ENCODE peak calls at places on chromosomes 3 and 15, in five cellular contexts. D is mucosa of gallbladder, I is MCF 10A, N is fibroblast of lung, G is NCI-H1092 treated with DMSO at 0.1 percent for 48 hours. Y is an unnamed sample.

GRCh38 chr15:57018151-57018550 is 99.7 kb downstream of the TCF12 start:
- DNase-seq in I (no peak), D (no peak), N (no peak), G (no peak), Y (no peak)

GRCh38 chr15:43922021-43922420 is 95.2 kb downstream of the WDR76 start:
- DNase-seq in N (peak; percentile 35), D (no peak), I (no peak), G (no peak), Y (no peak)

GRCh38 chr3:39849992-39850706 is 40.7 kb downstream of the MYRIP start:
- DNase-seq in N (no peak), I (no peak), G (peak; percentile 78), D (no peak), Y (no peak)

GRCh38 chr3:111763968-111764367 is 95.1 kb upstream of the PHLDB2 start:
- DNase-seq in D (peak; percentile 34), G (no peak), N (peak; percentile 77), I (peak; percentile 27), Y (peak; percentile 59)

GRCh38 chr3:177145402-177145801 is 51.9 kb downstream of the TBL1XR1 start:
- DNase-seq in D (no peak), G (no peak), N (no peak), I (no peak), Y (no peak)

GRCh38 chr3:149620291-149621020 is 37.4 kb downstream of the WWTR1 start:
- DNase-seq in D (no peak), G (no peak), N (peak; percentile 58), I (no peak), Y (peak; percentile 61)

GRCh38 chr3:122893282-122893681 is 98.4 kb downstream of the SLC49A4 start:
- DNase-seq in N (no peak), D (no peak), G (no peak), I (peak; percentile 77), Y (peak; percentile 9)

GRCh38 chr3:46734773-46735172 is 17.1 kb upstream of the PRSS50 start:
- DNase-seq in D (no peak), N (no peak), G (no peak), I (no peak), Y (no peak)

GRCh38 chr3:153138267-153139210 is 23.5 kb upstream of the RAP2B start:
- DNase-seq in I (peak; percentile 99), N (peak; percentile 90), G (no peak), D (peak; percentile 79), Y (peak; percentile 94)

GRCh38 chr3:184751204-184751809 is 39.4 kb upstream of the MAGEF1 start:
- DNase-seq in N (no peak), I (no peak), D (no peak), G (no peak), Y (no peak)

GRCh38 chr3:100419406-100419805 is 18.1 kb downstream of the LNP1 start:
- DNase-seq in I (no peak), N (no peak), G (no peak), D (no peak), Y (no peak)

GRCh38 chr3:70550723-70551319 is 238.4 kb upstream of the MDFIC2 start:
- DNase-seq in N (peak; percentile 61), D (peak; percentile 72), I (peak; percentile 71), G (peak; percentile 21), Y (peak; percentile 72)

GRCh38 chr3:139296141-139296718 is 47.6 kb upstream of the MRPS22 start:
- DNase-seq in N (no peak), G (no peak), I (no peak), D (no peak), Y (no peak)

GRCh38 chr15:90001062-90001682 is at the start of gene ZNF710:
- DNase-seq in I (peak; percentile 56), N (peak; percentile 80), G (peak; percentile 38), D (peak; percentile 48), Y (peak; percentile 83)

GRCh38 chr15:74449643-74450205 is 11.2 kb downstream of the UBL7 start:
- DNase-seq in I (no peak), G (no peak), D (no peak), N (no peak), Y (no peak)

GRCh38 chr15:78536134-78536533 is 4.1 kb upstream of the PSMA4 start:
- DNase-seq in N (peak; percentile 27), D (no peak), I (no peak), G (no peak), Y (peak; percentile 5)

GRCh38 chr15:78308422-78309021 is 9.1 kb upstream of the SKIC8 start:
- DNase-seq in I (peak; percentile 68), N (peak; percentile 59), D (peak; percentile 56), G (peak; percentile 64), Y (peak; percentile 88)

Y was measured in astrocyte of the hippocampus.